ENCODE peak calls at places on chromosomes 3 and 15, in seven cellular contexts. One of them, this sample, is unnamed.
A peak's percentile ranks its signal among the peaks of the same experiment; 100 is the strongest.

GRCh38 chr3:128485283-128486156 is 7.5 kb downstream of the GATA2 start:
- DNase-seq in thyroid gland: no peak
- DNase-seq in glutamatergic neuron: no peak
- DNase-seq in GM20000: no peak
- DNase-seq in astrocyte of the spinal cord: no peak
- DNase-seq in sigmoid colon: no peak
- DNase-seq in progenitor cell of endocrine pancreas: no peak
- DNase-seq in this sample: no peak

GRCh38 chr3:5072100-5072816 is 49.8 kb upstream of the ARL8B start:
- DNase-seq in sigmoid colon: no peak
- DNase-seq in astrocyte of the spinal cord: no peak
- DNase-seq in GM20000: no peak
- DNase-seq in thyroid gland: no peak
- DNase-seq in glutamatergic neuron: no peak
- DNase-seq in progenitor cell of endocrine pancreas: no peak
- DNase-seq in this sample: no peak

GRCh38 chr3:134360046-134360445 is 14.2 kb downstream of the AMOTL2 start:
- DNase-seq in thyroid gland: peak; percentile 10
- DNase-seq in sigmoid colon: peak; percentile 72
- DNase-seq in astrocyte of the spinal cord: no peak
- DNase-seq in GM20000: no peak
- DNase-seq in glutamatergic neuron: no peak
- DNase-seq in progenitor cell of endocrine pancreas: no peak
- DNase-seq in this sample: no peak

GRCh38 chr3:165895919-165896318 is 58.7 kb upstream of the BCHE start:
- DNase-seq in astrocyte of the spinal cord: no peak
- DNase-seq in thyroid gland: no peak
- DNase-seq in GM20000: no peak
- DNase-seq in sigmoid colon: no peak
- DNase-seq in progenitor cell of endocrine pancreas: no peak
- DNase-seq in glutamatergic neuron: peak; percentile 80
- DNase-seq in this sample: no peak

GRCh38 chr3:98058244-98058960 is 23.3 kb upstream of the GABRR3 start:
- DNase-seq in astrocyte of the spinal cord: no peak
- DNase-seq in glutamatergic neuron: no peak
- DNase-seq in GM20000: no peak
- DNase-seq in thyroid gland: no peak
- DNase-seq in progenitor cell of endocrine pancreas: no peak
- DNase-seq in sigmoid colon: no peak
- DNase-seq in this sample: no peak

GRCh38 chr3:155069729-155070128 is 10.4 kb upstream of the MME start:
- DNase-seq in thyroid gland: no peak
- DNase-seq in sigmoid colon: no peak
- DNase-seq in glutamatergic neuron: no peak
- DNase-seq in progenitor cell of endocrine pancreas: no peak
- DNase-seq in astrocyte of the spinal cord: peak; percentile 52
- DNase-seq in GM20000: no peak
- DNase-seq in this sample: no peak

GRCh38 chr3:98329392-98330124 is 24.1 kb upstream of the OR5K4 start:
- DNase-seq in GM20000: peak; percentile 30
- DNase-seq in thyroid gland: peak; percentile 46
- DNase-seq in sigmoid colon: no peak
- DNase-seq in glutamatergic neuron: peak; percentile 45
- DNase-seq in astrocyte of the spinal cord: peak; percentile 43
- DNase-seq in progenitor cell of endocrine pancreas: no peak
- DNase-seq in this sample: no peak

GRCh38 chr15:57667171-57667924 is 39.2 kb upstream of the POLR2M start:
- DNase-seq in astrocyte of the spinal cord: peak; percentile 70
- DNase-seq in glutamatergic neuron: no peak
- DNase-seq in thyroid gland: no peak
- DNase-seq in GM20000: no peak
- DNase-seq in progenitor cell of endocrine pancreas: no peak
- DNase-seq in sigmoid colon: no peak
- DNase-seq in this sample: no peak

GRCh38 chr3:57956119-57956832 is 51.9 kb upstream of the FLNB start:
- DNase-seq in GM20000: no peak
- DNase-seq in glutamatergic neuron: no peak
- DNase-seq in astrocyte of the spinal cord: peak; percentile 72
- DNase-seq in thyroid gland: no peak
- DNase-seq in sigmoid colon: no peak
- DNase-seq in progenitor cell of endocrine pancreas: no peak
- DNase-seq in this sample: no peak

GRCh38 chr3:56781762-56782161 is 20.0 kb downstream of the ARHGEF3 start:
- DNase-seq in thyroid gland: no peak
- DNase-seq in progenitor cell of endocrine pancreas: no peak
- DNase-seq in astrocyte of the spinal cord: no peak
- DNase-seq in glutamatergic neuron: no peak
- DNase-seq in sigmoid colon: no peak
- DNase-seq in GM20000: no peak
- DNase-seq in this sample: no peak

GRCh38 chr15:83030021-83030420 is 18.6 kb upstream of the C15orf40 start:
- DNase-seq in thyroid gland: no peak
- DNase-seq in sigmoid colon: no peak
- DNase-seq in glutamatergic neuron: no peak
- DNase-seq in progenitor cell of endocrine pancreas: no peak
- DNase-seq in GM20000: no peak
- DNase-seq in astrocyte of the spinal cord: peak; percentile 74
- DNase-seq in this sample: no peak

GRCh38 chr3:134373278-134373941 is 837 bp downstream of the AMOTL2 start:
- DNase-seq in glutamatergic neuron: peak; percentile 80
- DNase-seq in astrocyte of the spinal cord: peak; percentile 94
- DNase-seq in sigmoid colon: peak; percentile 95
- DNase-seq in thyroid gland: peak; percentile 93
- DNase-seq in progenitor cell of endocrine pancreas: peak; percentile 74
- DNase-seq in GM20000: peak; percentile 38
- DNase-seq in this sample: no peak

GRCh38 chr15:58447244-58448010 is 15.6 kb downstream of the LIPC start:
- DNase-seq in sigmoid colon: no peak
- DNase-seq in glutamatergic neuron: no peak
- DNase-seq in astrocyte of the spinal cord: peak; percentile 95
- DNase-seq in thyroid gland: peak; percentile 41
- DNase-seq in GM20000: no peak
- DNase-seq in progenitor cell of endocrine pancreas: no peak
- DNase-seq in this sample: no peak

GRCh38 chr3:142215111-142215510 is 10.3 kb downstream of the GK5 start:
- DNase-seq in sigmoid colon: no peak
- DNase-seq in thyroid gland: no peak
- DNase-seq in glutamatergic neuron: no peak
- DNase-seq in astrocyte of the spinal cord: no peak
- DNase-seq in progenitor cell of endocrine pancreas: no peak
- DNase-seq in GM20000: no peak
- DNase-seq in this sample: no peak

GRCh38 chr15:43903864-43904290 is 77.1 kb downstream of the WDR76 start:
- DNase-seq in astrocyte of the spinal cord: peak; percentile 61
- DNase-seq in thyroid gland: peak; percentile 53
- DNase-seq in sigmoid colon: no peak
- DNase-seq in glutamatergic neuron: peak; percentile 69
- DNase-seq in progenitor cell of endocrine pancreas: peak; percentile 69
- DNase-seq in GM20000: peak; percentile 74
- DNase-seq in this sample: peak; percentile 61

GRCh38 chr3:1969269-1969668 is 129.4 kb upstream of the CNTN4 start:
- DNase-seq in sigmoid colon: no peak
- DNase-seq in astrocyte of the spinal cord: no peak
- DNase-seq in progenitor cell of endocrine pancreas: no peak
- DNase-seq in thyroid gland: no peak
- DNase-seq in GM20000: no peak
- DNase-seq in glutamatergic neuron: no peak
- DNase-seq in this sample: no peak
- TF ChIP-seq CTCF in sigmoid colon: no peak
- TF ChIP-seq CTCF in astrocyte of the spinal cord: no peak
- TF ChIP-seq CTCF in progenitor cell of endocrine pancreas: no peak
- TF ChIP-seq CTCF in thyroid gland: no peak
- TF ChIP-seq CTCF in GM20000: no peak
- TF ChIP-seq CTCF in glutamatergic neuron: no peak
- TF ChIP-seq CTCF in this sample: no peak

GRCh38 chr3:127339943-127340861 is 52.4 kb upstream of the PRR20G start:
- DNase-seq in thyroid gland: no peak
- DNase-seq in progenitor cell of endocrine pancreas: no peak
- DNase-seq in glutamatergic neuron: peak; percentile 29
- DNase-seq in astrocyte of the spinal cord: no peak
- DNase-seq in GM20000: peak; percentile 47
- DNase-seq in sigmoid colon: no peak
- DNase-seq in this sample: peak; percentile 60

GRCh38 chr3:127337911-127338531 is 50.2 kb upstream of the PRR20G start:
- DNase-seq in thyroid gland: no peak
- DNase-seq in astrocyte of the spinal cord: no peak
- DNase-seq in progenitor cell of endocrine pancreas: no peak
- DNase-seq in sigmoid colon: no peak
- DNase-seq in GM20000: no peak
- DNase-seq in glutamatergic neuron: no peak
- DNase-seq in this sample: no peak

GRCh38 chr3:127337001-127337400 is 49.2 kb upstream of the PRR20G start:
- DNase-seq in sigmoid colon: no peak
- DNase-seq in GM20000: no peak
- DNase-seq in astrocyte of the spinal cord: no peak
- DNase-seq in thyroid gland: no peak
- DNase-seq in progenitor cell of endocrine pancreas: no peak
- DNase-seq in glutamatergic neuron: no peak
- DNase-seq in this sample: no peak

GRCh38 chr3:127339016-127339415 is 51.2 kb upstream of the PRR20G start:
- DNase-seq in astrocyte of the spinal cord: no peak
- DNase-seq in sigmoid colon: no peak
- DNase-seq in progenitor cell of endocrine pancreas: no peak
- DNase-seq in GM20000: no peak
- DNase-seq in thyroid gland: no peak
- DNase-seq in glutamatergic neuron: no peak
- DNase-seq in this sample: no peak

GRCh38 chr3:127342735-127343134 is 54.9 kb upstream of the PRR20G start:
- DNase-seq in thyroid gland: no peak
- DNase-seq in astrocyte of the spinal cord: no peak
- DNase-seq in glutamatergic neuron: no peak
- DNase-seq in GM20000: no peak
- DNase-seq in sigmoid colon: no peak
- DNase-seq in progenitor cell of endocrine pancreas: no peak
- DNase-seq in this sample: no peak
- TF ChIP-seq CTCF in thyroid gland: no peak
- TF ChIP-seq CTCF in astrocyte of the spinal cord: no peak
- TF ChIP-seq CTCF in glutamatergic neuron: no peak
- TF ChIP-seq CTCF in GM20000: no peak
- TF ChIP-seq CTCF in sigmoid colon: no peak
- TF ChIP-seq CTCF in progenitor cell of endocrine pancreas: no peak
- TF ChIP-seq CTCF in this sample: no peak

DNA sequence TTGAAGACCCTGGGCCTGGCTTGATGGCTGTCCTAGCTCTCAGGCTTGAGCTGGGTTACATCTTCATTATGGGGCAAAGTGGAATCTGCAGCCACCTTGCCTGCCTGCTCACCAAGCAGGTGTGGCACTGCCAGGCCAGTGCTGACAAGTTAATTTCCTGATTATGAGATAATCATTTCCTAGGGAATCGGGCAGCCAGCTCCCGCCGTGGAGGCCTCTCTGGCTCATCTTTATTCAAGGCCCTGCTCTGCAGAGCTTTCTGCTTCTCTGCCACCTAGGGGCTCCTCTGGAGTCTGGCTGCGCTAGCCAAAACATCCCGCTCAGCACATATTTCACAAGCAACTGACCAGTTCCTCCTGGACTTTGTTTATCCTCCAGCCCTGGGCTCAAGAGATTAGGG is 9.9 kb downstream of the LOXL1 start:
- DNase-seq in sigmoid colon: no peak
- DNase-seq in astrocyte of the spinal cord: peak; percentile 62
- DNase-seq in thyroid gland: no peak
- DNase-seq in GM20000: no peak
- DNase-seq in glutamatergic neuron: no peak
- DNase-seq in progenitor cell of endocrine pancreas: no peak
- DNase-seq in this sample: no peak
- TF ChIP-seq CTCF in sigmoid colon: no peak
- TF ChIP-seq CTCF in astrocyte of the spinal cord: peak; percentile 48
- TF ChIP-seq CTCF in thyroid gland: no peak
- TF ChIP-seq CTCF in GM20000: no peak
- TF ChIP-seq CTCF in glutamatergic neuron: no peak
- TF ChIP-seq CTCF in progenitor cell of endocrine pancreas: no peak
- TF ChIP-seq CTCF in this sample: no peak

GRCh38 chr3:188602620-188603019 is 448.7 kb downstream of the LPP start:
- DNase-seq in GM20000: no peak
- DNase-seq in astrocyte of the spinal cord: no peak
- DNase-seq in glutamatergic neuron: no peak
- DNase-seq in thyroid gland: no peak
- DNase-seq in progenitor cell of endocrine pancreas: no peak
- DNase-seq in sigmoid colon: no peak
- DNase-seq in this sample: no peak

GRCh38 chr3:188607810-188608209 is 453.9 kb downstream of the LPP start:
- DNase-seq in glutamatergic neuron: no peak
- DNase-seq in sigmoid colon: no peak
- DNase-seq in thyroid gland: no peak
- DNase-seq in progenitor cell of endocrine pancreas: no peak
- DNase-seq in GM20000: no peak
- DNase-seq in astrocyte of the spinal cord: no peak
- DNase-seq in this sample: no peak

GRCh38 chr3:188605960-188606359 is 452.0 kb downstream of the LPP start:
- DNase-seq in thyroid gland: no peak
- DNase-seq in GM20000: no peak
- DNase-seq in sigmoid colon: no peak
- DNase-seq in progenitor cell of endocrine pancreas: no peak
- DNase-seq in astrocyte of the spinal cord: no peak
- DNase-seq in glutamatergic neuron: no peak
- DNase-seq in this sample: no peak

GRCh38 chr3:188602111-188602510 is 448.2 kb downstream of the LPP start:
- DNase-seq in thyroid gland: no peak
- DNase-seq in astrocyte of the spinal cord: no peak
- DNase-seq in GM20000: no peak
- DNase-seq in sigmoid colon: no peak
- DNase-seq in progenitor cell of endocrine pancreas: no peak
- DNase-seq in glutamatergic neuron: no peak
- DNase-seq in this sample: no peak

DNA sequence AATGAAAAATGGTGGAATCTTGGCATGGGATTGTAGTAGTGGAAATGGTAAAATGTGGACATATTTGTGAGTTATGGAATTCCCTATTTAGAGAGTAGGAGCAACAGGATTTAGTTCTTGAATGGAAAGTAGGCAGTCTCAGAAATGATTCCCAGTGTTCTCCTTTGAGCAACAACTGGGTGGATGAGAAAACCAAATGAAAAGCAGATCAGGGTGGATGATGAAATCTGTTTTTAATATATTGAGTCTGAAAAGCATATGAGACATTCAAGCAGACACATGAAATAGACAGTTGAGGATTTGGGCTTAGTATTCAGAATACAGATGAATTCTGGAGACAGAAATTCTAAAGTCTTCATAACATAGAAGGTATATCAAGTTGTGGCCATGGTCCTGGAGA is 451.3 kb downstream of the LPP start:
- DNase-seq in glutamatergic neuron: no peak
- DNase-seq in thyroid gland: no peak
- DNase-seq in progenitor cell of endocrine pancreas: no peak
- DNase-seq in sigmoid colon: no peak
- DNase-seq in astrocyte of the spinal cord: no peak
- DNase-seq in GM20000: no peak
- DNase-seq in this sample: no peak
- TF ChIP-seq CTCF in glutamatergic neuron: no peak
- TF ChIP-seq CTCF in thyroid gland: no peak
- TF ChIP-seq CTCF in progenitor cell of endocrine pancreas: no peak
- TF ChIP-seq CTCF in sigmoid colon: no peak
- TF ChIP-seq CTCF in astrocyte of the spinal cord: no peak
- TF ChIP-seq CTCF in GM20000: no peak
- TF ChIP-seq CTCF in this sample: no peak

GRCh38 chr15:31305375-31305774 is 21.3 kb upstream of the KLF13 start:
- DNase-seq in sigmoid colon: no peak
- DNase-seq in progenitor cell of endocrine pancreas: no peak
- DNase-seq in glutamatergic neuron: no peak
- DNase-seq in GM20000: peak; percentile 2
- DNase-seq in astrocyte of the spinal cord: no peak
- DNase-seq in thyroid gland: no peak
- DNase-seq in this sample: no peak
- TF ChIP-seq CTCF in sigmoid colon: no peak
- TF ChIP-seq CTCF in progenitor cell of endocrine pancreas: no peak
- TF ChIP-seq CTCF in glutamatergic neuron: no peak
- TF ChIP-seq CTCF in GM20000: no peak
- TF ChIP-seq CTCF in astrocyte of the spinal cord: no peak
- TF ChIP-seq CTCF in thyroid gland: no peak
- TF ChIP-seq CTCF in this sample: no peak

GRCh38 chr3:14369675-14370669 is 32.4 kb upstream of the SLC6A6 start:
- DNase-seq in GM20000: no peak
- DNase-seq in astrocyte of the spinal cord: no peak
- DNase-seq in glutamatergic neuron: no peak
- DNase-seq in progenitor cell of endocrine pancreas: no peak
- DNase-seq in thyroid gland: peak; percentile 68
- DNase-seq in sigmoid colon: no peak
- DNase-seq in this sample: no peak
- TF ChIP-seq CTCF in GM20000: no peak
- TF ChIP-seq CTCF in astrocyte of the spinal cord: no peak
- TF ChIP-seq CTCF in glutamatergic neuron: no peak
- TF ChIP-seq CTCF in progenitor cell of endocrine pancreas: peak; percentile 42
- TF ChIP-seq CTCF in thyroid gland: no peak
- TF ChIP-seq CTCF in sigmoid colon: no peak
- TF ChIP-seq CTCF in this sample: no peak